ENCODE peak calls at places on chromosome X, in seven cellular contexts. U is NCI-H524; S is nephron progenitor cell; G is HCEC 1CT; K is dorsolateral prefrontal cortex; T is left cardiac atrium; L is activated naive CD8-positive, alpha-beta T cell treated with anti-CD3 and anti-CD28 coated beads, Interleukin-2, amount 50 U/mL, for 16 hours. Y is an unnamed sample.

GRCh38 chrX:44898411-44899221 is 25.6 kb downstream of the KDM6A start:
- DNase-seq in U (peak), S (no peak), G (no peak), K (no peak), T (no peak), L (no peak), Y (no peak)

GRCh38 chrX:112048707-112049106 is 33.9 kb downstream of the TRPC5 start:
- DNase-seq in U (no peak), S (no peak), G (peak), K (no peak), T (no peak), L (no peak), Y (peak)

GRCh38 chrX:17878028-17878670 is 17.1 kb upstream of the RAI2 start:
- DNase-seq in U (no peak), S (no peak), G (peak), K (no peak), T (no peak), L (no peak), Y (no peak)

GRCh38 chrX:64192040-64192439 is 13.5 kb downstream of the AMER1 start:
- DNase-seq in U (no peak), S (no peak), G (no peak), K (no peak), T (no peak), L (no peak), Y (no peak)

GRCh38 chrX:135556055-135556454 is 35.6 kb downstream of the INTS6L start:
- DNase-seq in U (no peak), S (no peak), G (no peak), K (no peak), T (no peak), L (no peak), Y (no peak)

GRCh38 chrX:261167-261857 is 19.9 kb upstream of the PLCXD1 start:
- DNase-seq in U (no peak), S (peak), G (no peak), K (peak), T (peak), L (no peak), Y (no peak)

GRCh38 chrX:118751950-118752783 is 24.8 kb downstream of the IL13RA1 start:
- DNase-seq in U (no peak), S (no peak), G (no peak), K (no peak), T (no peak), L (no peak), Y (no peak)

GRCh38 chrX:136353519-136354095 is 52.8 kb downstream of the ADGRG4 start:
- DNase-seq in U (no peak), S (no peak), G (no peak), K (no peak), T (no peak), L (no peak), Y (no peak)

GRCh38 chrX:25941087-25941486 is 197.1 kb upstream of the MAGEB18 start:
- DNase-seq in U (no peak), S (no peak), G (peak), K (no peak), T (no peak), L (no peak), Y (no peak)

GRCh38 chrX:44906041-44906440 is 33.1 kb downstream of the KDM6A start:
- DNase-seq in U (no peak), S (no peak), G (no peak), K (no peak), T (no peak), L (no peak), Y (no peak)

GRCh38 chrX:111504941-111505340 is 6.5 kb upstream of the SERTM2 start:
- DNase-seq in U (no peak), S (no peak), G (no peak), K (no peak), T (no peak), L (no peak), Y (no peak)

GRCh38 chrX:148588649-148589310 is 88.4 kb downstream of the AFF2 start:
- DNase-seq in U (no peak), S (no peak), G (no peak), K (no peak), T (no peak), L (no peak), Y (no peak)

GRCh38 chrX:3655181-3655580 is 58.3 kb downstream of the PRKX start:
- DNase-seq in U (no peak), S (no peak), G (no peak), K (no peak), T (no peak), L (no peak), Y (no peak)

GRCh38 chrX:115709039-115709438 is 148.1 kb downstream of the PLS3 start:
- DNase-seq in U (no peak), S (no peak), G (no peak), K (no peak), T (no peak), L (no peak), Y (no peak)

GRCh38 chrX:151458824-151459223 is 61.8 kb downstream of the VMA21 start:
- DNase-seq in U (no peak), S (no peak), G (no peak), K (no peak), T (no peak), L (no peak), Y (no peak)

GRCh38 chrX:140664939-140665338 is 44.6 kb upstream of the LINC00632 start:
- DNase-seq in U (peak), S (no peak), G (peak), K (no peak), T (no peak), L (no peak), Y (no peak)

GRCh38 chrX:136457303-136457917 is 30.3 kb upstream of the BRS3 start:
- DNase-seq in U (peak), S (no peak), G (no peak), K (no peak), T (no peak), L (no peak), Y (no peak)

GRCh38 chrX:130299279-130300009 is 30.7 kb upstream of the ZNF280C start:
- DNase-seq in U (no peak), S (no peak), G (no peak), K (no peak), T (no peak), L (no peak), Y (no peak)

GRCh38 chrX:22366166-22366702 is 93.5 kb downstream of the CBLL2 start:
- DNase-seq in U (no peak), S (no peak), G (no peak), K (no peak), T (no peak), L (no peak), Y (no peak)

GRCh38 chrX:53674581-53674980 is 11.9 kb downstream of the HUWE1 start:
- DNase-seq in U (no peak), S (no peak), G (no peak), K (no peak), T (no peak), L (no peak), Y (no peak)

GRCh38 chrX:12961191-12961718 is 13.7 kb upstream of the TMSB4X start:
- DNase-seq in U (no peak), S (no peak), G (no peak), K (no peak), T (no peak), L (no peak), Y (no peak)

GRCh38 chrX:149314031-149314430 is 191.1 kb downstream of the IDS start:
- DNase-seq in U (no peak), S (no peak), G (no peak), K (peak), T (no peak), L (no peak), Y (no peak)

GRCh38 chrX:9465380-9466114 is 689 bp downstream of the TBL1X start:
- DNase-seq in U (no peak), S (peak), G (no peak), K (no peak), T (peak), L (no peak), Y (no peak)

GRCh38 chrX:30308263-30309138 is 689 bp downstream of the NR0B1 start:
- DNase-seq in U (peak), S (peak), G (no peak), K (no peak), T (no peak), L (no peak), Y (no peak)

GRCh38 chrX:78746496-78746895 is 1.0 kb upstream of the LPAR4 start:
- DNase-seq in U (no peak), S (peak), G (no peak), K (no peak), T (no peak), L (no peak), Y (no peak)

GRCh38 chrX:85084770-85085393 is 81.2 kb downstream of the APOOL start:
- DNase-seq in U (no peak), S (peak), G (peak), K (no peak), T (no peak), L (no peak), Y (no peak)

GRCh38 chrX:24110049-24110448 is 39.5 kb upstream of the ZFX start:
- DNase-seq in U (no peak), S (no peak), G (no peak), K (no peak), T (no peak), L (no peak), Y (no peak)

GRCh38 chrX:23854122-23854521 is 53.6 kb downstream of the APOO start:
- DNase-seq in U (no peak), S (no peak), G (no peak), K (no peak), T (no peak), L (no peak), Y (no peak)

GRCh38 chrX:139739138-139739537 is 31.2 kb upstream of the MCF2 start:
- DNase-seq in U (no peak), S (no peak), G (peak), K (no peak), T (no peak), L (no peak), Y (no peak)

GRCh38 chrX:139972629-139973257 is 7.4 kb upstream of the CXorf66 start:
- DNase-seq in U (no peak), S (no peak), G (no peak), K (no peak), T (no peak), L (no peak), Y (no peak)

GRCh38 chrX:8235026-8235425 is 64.0 kb upstream of the VCX2 start:
- DNase-seq in U (no peak), S (no peak), G (no peak), K (no peak), T (no peak), L (no peak), Y (no peak)

GRCh38 chrX:123324628-123325027 is 140.6 kb downstream of the GRIA3 start:
- DNase-seq in U (no peak), S (no peak), G (no peak), K (no peak), T (no peak), L (no peak), Y (no peak)

GRCh38 chrX:63738696-63739095 is 46.3 kb downstream of the ARHGEF9 start:
- DNase-seq in U (no peak), S (no peak), G (no peak), K (no peak), T (no peak), L (no peak), Y (no peak)

GRCh38 chrX:51098046-51098445 is 187.5 kb downstream of the BMP15 start:
- DNase-seq in U (no peak), S (no peak), G (no peak), K (peak), T (no peak), L (no peak), Y (no peak)

GRCh38 chrX:28039258-28039657 is 58.0 kb upstream of the DCAF8L1 start:
- DNase-seq in U (no peak), S (no peak), G (no peak), K (no peak), T (no peak), L (no peak), Y (no peak)

Y was measured in amygdala.